ENCODE peak calls at places on chromosome 1, in nine cellular contexts. N, I, U, R, H, W, O, X and G are unnamed samples.

GRCh38 chr1:100785399-100786082 is 66.0 kb downstream of the VCAM1 start:
- DNase-seq in H (no peak), N (no peak), W (peak; percentile 9), I (no peak), R (no peak), X (no peak), U (no peak), O (peak; percentile 82), G (peak; percentile 92)

GRCh38 chr1:209708297-209708696 is 3.7 kb downstream of the HSD11B1 start:
- DNase-seq in X (no peak), W (no peak), I (no peak), H (peak; percentile 83), O (no peak), U (no peak), N (no peak), R (no peak), G (no peak)

GRCh38 chr1:197485790-197486189 is 217.7 kb downstream of the CRB1 start:
- DNase-seq in O (no peak), U (no peak), X (no peak), N (no peak), H (no peak), R (no peak), I (no peak), W (no peak), G (peak; percentile 10)

GRCh38 chr1:24641646-24642151 is 1.4 kb upstream of the SRRM1 start:
- DNase-seq in U (no peak), R (no peak), O (peak; percentile 32), N (peak; percentile 38), H (peak; percentile 29), X (peak; percentile 71), I (no peak), W (peak; percentile 37), G (peak; percentile 19)

GRCh38 chr1:116712510-116712909 is 41.7 kb upstream of the CD2 start:
- DNase-seq in N (no peak), W (no peak), I (no peak), R (no peak), O (peak; percentile 42), U (no peak), X (no peak), H (no peak), G (peak; percentile 70)

GRCh38 chr1:8516793-8517556 is 199.1 kb downstream of the SLC45A1 start:
- DNase-seq in H (peak; percentile 86), U (no peak), O (peak; percentile 60), W (peak; percentile 80), I (no peak), N (no peak), R (no peak), X (no peak), G (peak; percentile 15)

GRCh38 chr1:18722270-18722669 is 91.6 kb downstream of the PAX7 start:
- DNase-seq in X (no peak), I (no peak), W (no peak), U (no peak), H (no peak), N (no peak), R (no peak), O (no peak), G (no peak)

GRCh38 chr1:118773656-118774055 is 214.5 kb downstream of the TBX15 start:
- DNase-seq in H (no peak), X (no peak), I (no peak), O (no peak), R (no peak), N (no peak), W (no peak), U (no peak), G (peak; percentile 26)

GRCh38 chr1:184368354-184368753 is 18.5 kb upstream of the C1orf21 start:
- DNase-seq in H (no peak), N (no peak), U (no peak), R (no peak), W (no peak), I (no peak), X (no peak), O (no peak), G (no peak)

GRCh38 chr1:54582566-54583306 is 34.7 kb downstream of the ACOT11 start:
- DNase-seq in N (no peak), W (no peak), I (no peak), H (no peak), U (no peak), R (no peak), X (no peak), O (no peak), G (no peak)

GRCh38 chr1:29474274-29474824 is 238.0 kb downstream of the PTPRU start:
- DNase-seq in I (no peak), U (no peak), W (no peak), X (peak; percentile 28), H (no peak), R (no peak), N (no peak), O (no peak), G (no peak)

GRCh38 chr1:81907569-81907968 is 106.8 kb downstream of the ADGRL2 start:
- DNase-seq in N (no peak), I (no peak), U (no peak), X (no peak), O (no peak), W (no peak), H (no peak), R (no peak), G (no peak)

GRCh38 chr1:39081266-39082139 is 55.4 kb downstream of the NDUFS5 start:
- DNase-seq in O (no peak), W (no peak), X (no peak), H (no peak), I (no peak), U (peak; percentile 34), N (no peak), R (no peak), G (peak; percentile 40)

GRCh38 chr1:163781146-163781545 is 459.4 kb downstream of the NUF2 start:
- DNase-seq in R (no peak), O (no peak), H (no peak), X (no peak), W (no peak), I (no peak), U (no peak), N (no peak), G (no peak)

GRCh38 chr1:17199267-17200044 is 5.5 kb upstream of the PADI1 start:
- DNase-seq in I (no peak), N (no peak), X (peak; percentile 48), R (no peak), O (no peak), W (no peak), H (no peak), U (no peak), G (peak; percentile 40)

GRCh38 chr1:83791821-83792437 is 207.0 kb downstream of the TTLL7 start:
- DNase-seq in X (no peak), U (no peak), R (no peak), O (peak; percentile 73), N (no peak), H (no peak), I (no peak), W (peak; percentile 21), G (peak; percentile 22)